ENCODE peak calls at places on chromosomes 1 and 21, in ten cellular contexts. One of them, this sample, is unnamed.

GRCh38 chr1:150149490-150150453 is at the start of gene PLEKHO1:
- DNase-seq in activated naive CD4-positive, alpha-beta T cell treated with Interleukin-2 at 50 U/mL for 16 hours: peak; percentile 89
- DNase-seq in stimulated activated CD4-positive, alpha-beta T cell treated with anti-CD3 and anti-CD28 coated beads, TNF-alpha, amount 100 ng/mL, for 24 hours: peak; percentile 61
- DNase-seq in fibroblast of mammary gland: peak; percentile 79
- DNase-seq in progenitor cell of endocrine pancreas: peak; percentile 68
- DNase-seq in GM23248: peak; percentile 92
- DNase-seq in NAMALWA: peak; percentile 71
- DNase-seq in ACHN: peak; percentile 81
- DNase-seq in iris pigment epithelial cell: peak; percentile 88
- DNase-seq in non-pigmented ciliary epithelial cell: no peak
- DNase-seq in this sample: peak; percentile 67

GRCh38 chr21:34801519-34802132 is 132.8 kb downstream of the CLIC6 start:
- DNase-seq in ACHN: peak; percentile 33
- DNase-seq in fibroblast of mammary gland: peak; percentile 46
- DNase-seq in GM23248: no peak
- DNase-seq in activated naive CD4-positive, alpha-beta T cell treated with Interleukin-2 at 50 U/mL for 16 hours: no peak
- DNase-seq in stimulated activated CD4-positive, alpha-beta T cell treated with anti-CD3 and anti-CD28 coated beads, TNF-alpha, amount 100 ng/mL, for 24 hours: no peak
- DNase-seq in NAMALWA: peak; percentile 46
- DNase-seq in progenitor cell of endocrine pancreas: no peak
- DNase-seq in iris pigment epithelial cell: peak; percentile 32
- DNase-seq in non-pigmented ciliary epithelial cell: no peak
- DNase-seq in this sample: no peak

GRCh38 chr1:76408303-76408702 is 333.8 kb downstream of the ST6GALNAC3 start:
- DNase-seq in iris pigment epithelial cell: no peak
- DNase-seq in non-pigmented ciliary epithelial cell: no peak
- DNase-seq in progenitor cell of endocrine pancreas: no peak
- DNase-seq in NAMALWA: no peak
- DNase-seq in ACHN: no peak
- DNase-seq in fibroblast of mammary gland: no peak
- DNase-seq in stimulated activated CD4-positive, alpha-beta T cell treated with anti-CD3 and anti-CD28 coated beads, TNF-alpha, amount 100 ng/mL, for 24 hours: no peak
- DNase-seq in GM23248: no peak
- DNase-seq in activated naive CD4-positive, alpha-beta T cell treated with Interleukin-2 at 50 U/mL for 16 hours: no peak
- DNase-seq in this sample: no peak

GRCh38 chr1:47441450-47442106 is 3.7 kb downstream of the FOXD2 start:
- DNase-seq in fibroblast of mammary gland: no peak
- DNase-seq in iris pigment epithelial cell: no peak
- DNase-seq in GM23248: no peak
- DNase-seq in stimulated activated CD4-positive, alpha-beta T cell treated with anti-CD3 and anti-CD28 coated beads, TNF-alpha, amount 100 ng/mL, for 24 hours: no peak
- DNase-seq in non-pigmented ciliary epithelial cell: no peak
- DNase-seq in progenitor cell of endocrine pancreas: no peak
- DNase-seq in NAMALWA: no peak
- DNase-seq in ACHN: no peak
- DNase-seq in activated naive CD4-positive, alpha-beta T cell treated with Interleukin-2 at 50 U/mL for 16 hours: no peak
- DNase-seq in this sample: no peak

GRCh38 chr1:14553711-14554110 is 44.8 kb upstream of the KAZN start:
- DNase-seq in NAMALWA: no peak
- DNase-seq in iris pigment epithelial cell: no peak
- DNase-seq in progenitor cell of endocrine pancreas: no peak
- DNase-seq in GM23248: no peak
- DNase-seq in ACHN: peak; percentile 63
- DNase-seq in fibroblast of mammary gland: peak; percentile 58
- DNase-seq in activated naive CD4-positive, alpha-beta T cell treated with Interleukin-2 at 50 U/mL for 16 hours: no peak
- DNase-seq in stimulated activated CD4-positive, alpha-beta T cell treated with anti-CD3 and anti-CD28 coated beads, TNF-alpha, amount 100 ng/mL, for 24 hours: no peak
- DNase-seq in non-pigmented ciliary epithelial cell: no peak
- DNase-seq in this sample: no peak

GRCh38 chr1:2443285-2444137 is 31.1 kb upstream of the PEX10 start:
- DNase-seq in activated naive CD4-positive, alpha-beta T cell treated with Interleukin-2 at 50 U/mL for 16 hours: peak; percentile 16
- DNase-seq in fibroblast of mammary gland: no peak
- DNase-seq in iris pigment epithelial cell: peak; percentile 16
- DNase-seq in NAMALWA: no peak
- DNase-seq in stimulated activated CD4-positive, alpha-beta T cell treated with anti-CD3 and anti-CD28 coated beads, TNF-alpha, amount 100 ng/mL, for 24 hours: no peak
- DNase-seq in ACHN: no peak
- DNase-seq in GM23248: no peak
- DNase-seq in progenitor cell of endocrine pancreas: no peak
- DNase-seq in non-pigmented ciliary epithelial cell: no peak
- DNase-seq in this sample: no peak

GRCh38 chr1:170305777-170306299 is 160.1 kb downstream of the NTMT2 start:
- DNase-seq in GM23248: peak; percentile 37
- DNase-seq in progenitor cell of endocrine pancreas: no peak
- DNase-seq in non-pigmented ciliary epithelial cell: no peak
- DNase-seq in iris pigment epithelial cell: no peak
- DNase-seq in NAMALWA: no peak
- DNase-seq in stimulated activated CD4-positive, alpha-beta T cell treated with anti-CD3 and anti-CD28 coated beads, TNF-alpha, amount 100 ng/mL, for 24 hours: no peak
- DNase-seq in activated naive CD4-positive, alpha-beta T cell treated with Interleukin-2 at 50 U/mL for 16 hours: no peak
- DNase-seq in fibroblast of mammary gland: peak; percentile 54
- DNase-seq in ACHN: no peak
- DNase-seq in this sample: no peak

GRCh38 chr1:59539961-59540681 is 243.2 kb downstream of the FGGY start:
- DNase-seq in NAMALWA: no peak
- DNase-seq in GM23248: no peak
- DNase-seq in non-pigmented ciliary epithelial cell: no peak
- DNase-seq in ACHN: no peak
- DNase-seq in activated naive CD4-positive, alpha-beta T cell treated with Interleukin-2 at 50 U/mL for 16 hours: no peak
- DNase-seq in iris pigment epithelial cell: no peak
- DNase-seq in fibroblast of mammary gland: no peak
- DNase-seq in progenitor cell of endocrine pancreas: no peak
- DNase-seq in stimulated activated CD4-positive, alpha-beta T cell treated with anti-CD3 and anti-CD28 coated beads, TNF-alpha, amount 100 ng/mL, for 24 hours: no peak
- DNase-seq in this sample: no peak

GRCh38 chr1:6034750-6035096 is 11.0 kb upstream of the KCNAB2 start:
- DNase-seq in activated naive CD4-positive, alpha-beta T cell treated with Interleukin-2 at 50 U/mL for 16 hours: no peak
- DNase-seq in non-pigmented ciliary epithelial cell: no peak
- DNase-seq in GM23248: no peak
- DNase-seq in ACHN: no peak
- DNase-seq in iris pigment epithelial cell: no peak
- DNase-seq in progenitor cell of endocrine pancreas: no peak
- DNase-seq in NAMALWA: no peak
- DNase-seq in fibroblast of mammary gland: no peak
- DNase-seq in stimulated activated CD4-positive, alpha-beta T cell treated with anti-CD3 and anti-CD28 coated beads, TNF-alpha, amount 100 ng/mL, for 24 hours: no peak
- DNase-seq in this sample: no peak

GRCh38 chr1:26126321-26127084 is 14.9 kb downstream of the PDIK1L start:
- DNase-seq in GM23248: no peak
- DNase-seq in NAMALWA: peak; percentile 90
- DNase-seq in iris pigment epithelial cell: peak; percentile 30
- DNase-seq in non-pigmented ciliary epithelial cell: no peak
- DNase-seq in activated naive CD4-positive, alpha-beta T cell treated with Interleukin-2 at 50 U/mL for 16 hours: peak; percentile 38
- DNase-seq in fibroblast of mammary gland: peak; percentile 38
- DNase-seq in ACHN: peak; percentile 81
- DNase-seq in progenitor cell of endocrine pancreas: no peak
- DNase-seq in stimulated activated CD4-positive, alpha-beta T cell treated with anti-CD3 and anti-CD28 coated beads, TNF-alpha, amount 100 ng/mL, for 24 hours: peak; percentile 22
- DNase-seq in this sample: no peak

GRCh38 chr1:90925928-90926869 is 95.6 kb downstream of the ZNF644 start:
- DNase-seq in iris pigment epithelial cell: peak; percentile 97
- DNase-seq in ACHN: peak; percentile 29
- DNase-seq in progenitor cell of endocrine pancreas: no peak
- DNase-seq in stimulated activated CD4-positive, alpha-beta T cell treated with anti-CD3 and anti-CD28 coated beads, TNF-alpha, amount 100 ng/mL, for 24 hours: no peak
- DNase-seq in GM23248: peak; percentile 56
- DNase-seq in non-pigmented ciliary epithelial cell: peak; percentile 90
- DNase-seq in NAMALWA: peak; percentile 16
- DNase-seq in activated naive CD4-positive, alpha-beta T cell treated with Interleukin-2 at 50 U/mL for 16 hours: no peak
- DNase-seq in fibroblast of mammary gland: peak; percentile 53
- DNase-seq in this sample: no peak

GRCh38 chr1:53165408-53165961 is 23.0 kb upstream of the SLC1A7 start:
- DNase-seq in iris pigment epithelial cell: no peak
- DNase-seq in progenitor cell of endocrine pancreas: no peak
- DNase-seq in stimulated activated CD4-positive, alpha-beta T cell treated with anti-CD3 and anti-CD28 coated beads, TNF-alpha, amount 100 ng/mL, for 24 hours: no peak
- DNase-seq in fibroblast of mammary gland: peak; percentile 28
- DNase-seq in NAMALWA: no peak
- DNase-seq in ACHN: no peak
- DNase-seq in GM23248: no peak
- DNase-seq in activated naive CD4-positive, alpha-beta T cell treated with Interleukin-2 at 50 U/mL for 16 hours: no peak
- DNase-seq in non-pigmented ciliary epithelial cell: no peak
- DNase-seq in this sample: no peak

GRCh38 chr1:110875216-110875731 is 2.3 kb downstream of the CD53 start:
- DNase-seq in iris pigment epithelial cell: no peak
- DNase-seq in activated naive CD4-positive, alpha-beta T cell treated with Interleukin-2 at 50 U/mL for 16 hours: peak; percentile 48
- DNase-seq in stimulated activated CD4-positive, alpha-beta T cell treated with anti-CD3 and anti-CD28 coated beads, TNF-alpha, amount 100 ng/mL, for 24 hours: no peak
- DNase-seq in progenitor cell of endocrine pancreas: no peak
- DNase-seq in ACHN: no peak
- DNase-seq in GM23248: no peak
- DNase-seq in NAMALWA: peak; percentile 69
- DNase-seq in non-pigmented ciliary epithelial cell: no peak
- DNase-seq in fibroblast of mammary gland: no peak
- DNase-seq in this sample: no peak

GRCh38 chr1:159187647-159188374 is 16.4 kb downstream of the CADM3 start:
- DNase-seq in stimulated activated CD4-positive, alpha-beta T cell treated with anti-CD3 and anti-CD28 coated beads, TNF-alpha, amount 100 ng/mL, for 24 hours: no peak
- DNase-seq in GM23248: no peak
- DNase-seq in ACHN: no peak
- DNase-seq in NAMALWA: peak; percentile 18
- DNase-seq in fibroblast of mammary gland: no peak
- DNase-seq in non-pigmented ciliary epithelial cell: no peak
- DNase-seq in progenitor cell of endocrine pancreas: no peak
- DNase-seq in activated naive CD4-positive, alpha-beta T cell treated with Interleukin-2 at 50 U/mL for 16 hours: no peak
- DNase-seq in iris pigment epithelial cell: no peak
- DNase-seq in this sample: no peak

GRCh38 chr1:176949033-176949662 is 215.4 kb downstream of the ASTN1 start:
- DNase-seq in NAMALWA: peak; percentile 55
- DNase-seq in activated naive CD4-positive, alpha-beta T cell treated with Interleukin-2 at 50 U/mL for 16 hours: no peak
- DNase-seq in ACHN: peak; percentile 66
- DNase-seq in progenitor cell of endocrine pancreas: peak; percentile 67
- DNase-seq in fibroblast of mammary gland: peak; percentile 52
- DNase-seq in stimulated activated CD4-positive, alpha-beta T cell treated with anti-CD3 and anti-CD28 coated beads, TNF-alpha, amount 100 ng/mL, for 24 hours: no peak
- DNase-seq in GM23248: peak; percentile 43
- DNase-seq in non-pigmented ciliary epithelial cell: no peak
- DNase-seq in iris pigment epithelial cell: peak; percentile 3
- DNase-seq in this sample: peak; percentile 26

GRCh38 chr1:85611856-85612255 is 31.3 kb downstream of the CCN1 start:
- DNase-seq in activated naive CD4-positive, alpha-beta T cell treated with Interleukin-2 at 50 U/mL for 16 hours: no peak
- DNase-seq in GM23248: peak; percentile 99
- DNase-seq in fibroblast of mammary gland: peak; percentile 99
- DNase-seq in stimulated activated CD4-positive, alpha-beta T cell treated with anti-CD3 and anti-CD28 coated beads, TNF-alpha, amount 100 ng/mL, for 24 hours: no peak
- DNase-seq in ACHN: peak; percentile 98
- DNase-seq in progenitor cell of endocrine pancreas: no peak
- DNase-seq in NAMALWA: no peak
- DNase-seq in iris pigment epithelial cell: peak; percentile 100
- DNase-seq in non-pigmented ciliary epithelial cell: peak; percentile 100
- DNase-seq in this sample: no peak

GRCh38 chr1:175377394-175377793 is 184.8 kb upstream of the KIAA0040 start:
- DNase-seq in NAMALWA: no peak
- DNase-seq in stimulated activated CD4-positive, alpha-beta T cell treated with anti-CD3 and anti-CD28 coated beads, TNF-alpha, amount 100 ng/mL, for 24 hours: no peak
- DNase-seq in progenitor cell of endocrine pancreas: no peak
- DNase-seq in ACHN: no peak
- DNase-seq in iris pigment epithelial cell: no peak
- DNase-seq in non-pigmented ciliary epithelial cell: no peak
- DNase-seq in fibroblast of mammary gland: no peak
- DNase-seq in GM23248: no peak
- DNase-seq in activated naive CD4-positive, alpha-beta T cell treated with Interleukin-2 at 50 U/mL for 16 hours: no peak
- DNase-seq in this sample: no peak

GRCh38 chr1:156864796-156865195 is 4.1 kb downstream of the NTRK1 start:
- DNase-seq in stimulated activated CD4-positive, alpha-beta T cell treated with anti-CD3 and anti-CD28 coated beads, TNF-alpha, amount 100 ng/mL, for 24 hours: no peak
- DNase-seq in ACHN: no peak
- DNase-seq in NAMALWA: no peak
- DNase-seq in GM23248: no peak
- DNase-seq in iris pigment epithelial cell: no peak
- DNase-seq in progenitor cell of endocrine pancreas: no peak
- DNase-seq in non-pigmented ciliary epithelial cell: no peak
- DNase-seq in fibroblast of mammary gland: no peak
- DNase-seq in activated naive CD4-positive, alpha-beta T cell treated with Interleukin-2 at 50 U/mL for 16 hours: no peak
- DNase-seq in this sample: peak; percentile 69

GRCh38 chr1:204505674-204506073 is 10.5 kb upstream of the MDM4 start:
- DNase-seq in iris pigment epithelial cell: no peak
- DNase-seq in stimulated activated CD4-positive, alpha-beta T cell treated with anti-CD3 and anti-CD28 coated beads, TNF-alpha, amount 100 ng/mL, for 24 hours: no peak
- DNase-seq in non-pigmented ciliary epithelial cell: no peak
- DNase-seq in activated naive CD4-positive, alpha-beta T cell treated with Interleukin-2 at 50 U/mL for 16 hours: no peak
- DNase-seq in ACHN: no peak
- DNase-seq in GM23248: no peak
- DNase-seq in fibroblast of mammary gland: no peak
- DNase-seq in NAMALWA: no peak
- DNase-seq in progenitor cell of endocrine pancreas: no peak
- DNase-seq in this sample: no peak

GRCh38 chr1:79603862-79604261 is 597.3 kb upstream of the ADGRL4 start:
- DNase-seq in progenitor cell of endocrine pancreas: no peak
- DNase-seq in GM23248: peak; percentile 48
- DNase-seq in activated naive CD4-positive, alpha-beta T cell treated with Interleukin-2 at 50 U/mL for 16 hours: no peak
- DNase-seq in NAMALWA: no peak
- DNase-seq in ACHN: peak; percentile 4
- DNase-seq in fibroblast of mammary gland: peak; percentile 51
- DNase-seq in iris pigment epithelial cell: peak; percentile 36
- DNase-seq in stimulated activated CD4-positive, alpha-beta T cell treated with anti-CD3 and anti-CD28 coated beads, TNF-alpha, amount 100 ng/mL, for 24 hours: no peak
- DNase-seq in non-pigmented ciliary epithelial cell: peak; percentile 23
- DNase-seq in this sample: no peak

GRCh38 chr1:5648410-5649165 is 343.6 kb downstream of the NPHP4 start:
- DNase-seq in activated naive CD4-positive, alpha-beta T cell treated with Interleukin-2 at 50 U/mL for 16 hours: no peak
- DNase-seq in NAMALWA: peak; percentile 20
- DNase-seq in GM23248: no peak
- DNase-seq in non-pigmented ciliary epithelial cell: no peak
- DNase-seq in ACHN: no peak
- DNase-seq in stimulated activated CD4-positive, alpha-beta T cell treated with anti-CD3 and anti-CD28 coated beads, TNF-alpha, amount 100 ng/mL, for 24 hours: no peak
- DNase-seq in fibroblast of mammary gland: no peak
- DNase-seq in progenitor cell of endocrine pancreas: no peak
- DNase-seq in iris pigment epithelial cell: no peak
- DNase-seq in this sample: no peak

GRCh38 chr1:147281950-147282349 is 39.5 kb downstream of the CHD1L start:
- DNase-seq in activated naive CD4-positive, alpha-beta T cell treated with Interleukin-2 at 50 U/mL for 16 hours: no peak
- DNase-seq in GM23248: no peak
- DNase-seq in stimulated activated CD4-positive, alpha-beta T cell treated with anti-CD3 and anti-CD28 coated beads, TNF-alpha, amount 100 ng/mL, for 24 hours: no peak
- DNase-seq in non-pigmented ciliary epithelial cell: no peak
- DNase-seq in fibroblast of mammary gland: no peak
- DNase-seq in ACHN: no peak
- DNase-seq in progenitor cell of endocrine pancreas: no peak
- DNase-seq in NAMALWA: no peak
- DNase-seq in iris pigment epithelial cell: no peak
- DNase-seq in this sample: no peak

GRCh38 chr1:59494145-59494824 is 197.4 kb downstream of the FGGY start:
- DNase-seq in activated naive CD4-positive, alpha-beta T cell treated with Interleukin-2 at 50 U/mL for 16 hours: no peak
- DNase-seq in fibroblast of mammary gland: peak; percentile 34
- DNase-seq in GM23248: peak; percentile 41
- DNase-seq in iris pigment epithelial cell: peak; percentile 29
- DNase-seq in ACHN: no peak
- DNase-seq in stimulated activated CD4-positive, alpha-beta T cell treated with anti-CD3 and anti-CD28 coated beads, TNF-alpha, amount 100 ng/mL, for 24 hours: no peak
- DNase-seq in NAMALWA: no peak
- DNase-seq in progenitor cell of endocrine pancreas: no peak
- DNase-seq in non-pigmented ciliary epithelial cell: no peak
- DNase-seq in this sample: no peak

GRCh38 chr1:18537386-18538306 is 56.9 kb downstream of the KLHDC7A start:
- DNase-seq in ACHN: no peak
- DNase-seq in fibroblast of mammary gland: no peak
- DNase-seq in stimulated activated CD4-positive, alpha-beta T cell treated with anti-CD3 and anti-CD28 coated beads, TNF-alpha, amount 100 ng/mL, for 24 hours: no peak
- DNase-seq in iris pigment epithelial cell: no peak
- DNase-seq in activated naive CD4-positive, alpha-beta T cell treated with Interleukin-2 at 50 U/mL for 16 hours: no peak
- DNase-seq in non-pigmented ciliary epithelial cell: no peak
- DNase-seq in progenitor cell of endocrine pancreas: no peak
- DNase-seq in NAMALWA: no peak
- DNase-seq in GM23248: no peak
- DNase-seq in this sample: no peak

GRCh38 chr1:241927321-241927720 is 30.2 kb upstream of the BECN2 start:
- DNase-seq in NAMALWA: no peak
- DNase-seq in activated naive CD4-positive, alpha-beta T cell treated with Interleukin-2 at 50 U/mL for 16 hours: no peak
- DNase-seq in ACHN: no peak
- DNase-seq in progenitor cell of endocrine pancreas: no peak
- DNase-seq in fibroblast of mammary gland: no peak
- DNase-seq in non-pigmented ciliary epithelial cell: no peak
- DNase-seq in GM23248: no peak
- DNase-seq in stimulated activated CD4-positive, alpha-beta T cell treated with anti-CD3 and anti-CD28 coated beads, TNF-alpha, amount 100 ng/mL, for 24 hours: no peak
- DNase-seq in iris pigment epithelial cell: no peak
- DNase-seq in this sample: no peak

GRCh38 chr1:119874186-119874585 is 22.1 kb downstream of the ADAM30 start:
- DNase-seq in iris pigment epithelial cell: no peak
- DNase-seq in progenitor cell of endocrine pancreas: no peak
- DNase-seq in ACHN: no peak
- DNase-seq in activated naive CD4-positive, alpha-beta T cell treated with Interleukin-2 at 50 U/mL for 16 hours: no peak
- DNase-seq in fibroblast of mammary gland: no peak
- DNase-seq in stimulated activated CD4-positive, alpha-beta T cell treated with anti-CD3 and anti-CD28 coated beads, TNF-alpha, amount 100 ng/mL, for 24 hours: no peak
- DNase-seq in GM23248: peak; percentile 20
- DNase-seq in NAMALWA: no peak
- DNase-seq in non-pigmented ciliary epithelial cell: no peak
- DNase-seq in this sample: no peak

GRCh38 chr21:38831526-38832467 is 26.1 kb downstream of the ETS2 start:
- DNase-seq in NAMALWA: peak; percentile 93
- DNase-seq in fibroblast of mammary gland: peak; percentile 100
- DNase-seq in progenitor cell of endocrine pancreas: no peak
- DNase-seq in iris pigment epithelial cell: peak; percentile 100
- DNase-seq in non-pigmented ciliary epithelial cell: peak; percentile 92
- DNase-seq in ACHN: no peak
- DNase-seq in activated naive CD4-positive, alpha-beta T cell treated with Interleukin-2 at 50 U/mL for 16 hours: peak; percentile 36
- DNase-seq in stimulated activated CD4-positive, alpha-beta T cell treated with anti-CD3 and anti-CD28 coated beads, TNF-alpha, amount 100 ng/mL, for 24 hours: no peak
- DNase-seq in GM23248: peak; percentile 92
- DNase-seq in this sample: no peak